ENCODE peak calls at places on chromosomes 7 and 10, in six cellular contexts. X is prostate gland, I is coronary artery, R is neural progenitor cell, P is cardiac fibroblast, K is fibroblast of mammary gland. M is an unnamed sample.

GRCh38 chr7:3300221-3300650 is 816 bp upstream of the SDK1 start:
- DNase-seq in X (no peak), I (peak; percentile 76), R (peak; percentile 44), P (no peak), K (peak; percentile 24), M (peak; percentile 49)

GRCh38 chr10:102090772-102091171 is 25.6 kb downstream of the HPS6 start:
- DNase-seq in X (no peak), I (no peak), R (no peak), P (no peak), K (peak; percentile 14), M (no peak)

GRCh38 chr7:108598153-108598552 is 28.5 kb downstream of the DNAJB9 start:
- DNase-seq in X (no peak), I (no peak), R (no peak), P (no peak), K (no peak), M (peak; percentile 33)

GRCh38 chr7:154546946-154547587 is 455.9 kb downstream of the PAXIP1 start:
- DNase-seq in X (no peak), I (no peak), R (no peak), P (no peak), K (no peak), M (no peak)

GRCh38 chr10:91339729-91340128 is 70.4 kb upstream of the HECTD2 start:
- DNase-seq in X (no peak), I (no peak), R (no peak), P (no peak), K (no peak), M (no peak)

GRCh38 chr7:157473051-157473569 is 136.3 kb downstream of the DNAJB6 start:
- DNase-seq in X (no peak), I (no peak), R (no peak), P (no peak), K (no peak), M (no peak)

GRCh38 chr10:5449823-5450222 is 37.5 kb downstream of the NET1 start:
- DNase-seq in X (no peak), I (no peak), R (peak; percentile 45), P (peak; percentile 80), K (peak; percentile 84), M (no peak)

GRCh38 chr7:139591550-139592195 is 68.2 kb downstream of the CLEC2L start:
- DNase-seq in X (no peak), I (no peak), R (no peak), P (no peak), K (no peak), M (no peak)

GRCh38 chr7:85488406-85488805 is 301.6 kb upstream of the SEMA3D start:
- DNase-seq in X (no peak), I (no peak), R (no peak), P (no peak), K (no peak), M (no peak)

GRCh38 chr7:46534593-46535271 is 613.7 kb upstream of the IGFBP3 start:
- DNase-seq in X (no peak), I (no peak), R (peak; percentile 58), P (peak; percentile 88), K (peak; percentile 19), M (no peak)

GRCh38 chr10:71597821-71598498 is 121.6 kb downstream of the C10orf105 start:
- DNase-seq in X (peak; percentile 72), I (no peak), R (no peak), P (peak; percentile 64), K (peak; percentile 70), M (no peak)

GRCh38 chr7:106260136-106260561 is 24.6 kb downstream of the NAMPT start:
- DNase-seq in X (no peak), I (no peak), R (no peak), P (no peak), K (peak; percentile 16), M (no peak)

GRCh38 chr10:18364987-18365775 is 225.0 kb downstream of the CACNB2 start:
- DNase-seq in X (no peak), I (no peak), R (no peak), P (no peak), K (no peak), M (no peak)

GRCh38 chr7:12315049-12315448 is 88.6 kb downstream of the VWDE start:
- DNase-seq in X (no peak), I (no peak), R (no peak), P (peak; percentile 6), K (no peak), M (no peak)

GRCh38 chr10:25682203-25682950 is 251.7 kb upstream of the MYO3A start:
- DNase-seq in X (no peak), I (no peak), R (peak; percentile 50), P (peak; percentile 90), K (peak; percentile 1), M (no peak)

GRCh38 chr10:48792121-48792520 is 107.4 kb downstream of the WDFY4 start:
- DNase-seq in X (no peak), I (peak; percentile 19), R (no peak), P (no peak), K (no peak), M (no peak)

GRCh38 chr10:58969578-58969977 is 206.9 kb upstream of the PHYHIPL start:
- DNase-seq in X (no peak), I (no peak), R (no peak), P (peak; percentile 29), K (peak; percentile 26), M (no peak)

GRCh38 chr10:86163522-86164215 is 202.9 kb downstream of the GRID1 start:
- DNase-seq in X (no peak), I (no peak), R (no peak), P (no peak), K (no peak), M (peak; percentile 87)

GRCh38 chr10:47400251-47400650 is 16.2 kb upstream of the ZNF488 start:
- DNase-seq in X (no peak), I (no peak), R (no peak), P (no peak), K (no peak), M (no peak)

GRCh38 chr10:17450024-17450423 is 4.4 kb downstream of the ST8SIA6 start:
- DNase-seq in X (no peak), I (no peak), R (no peak), P (no peak), K (no peak), M (no peak)

GRCh38 chr10:111968624-111969023 is 214.9 kb downstream of the GPAM start:
- DNase-seq in X (no peak), I (no peak), R (no peak), P (no peak), K (peak; percentile 89), M (no peak)

GRCh38 chr10:49207936-49208482 is 19.8 kb upstream of the TMEM273 start:
- DNase-seq in X (no peak), I (no peak), R (no peak), P (no peak), K (no peak), M (peak; percentile 27)

GRCh38 chr10:102808380-102808779 is 28.8 kb downstream of the CYP17A1 start:
- DNase-seq in X (no peak), I (no peak), R (no peak), P (no peak), K (no peak), M (no peak)

GRCh38 chr10:113657544-113657943 is 6.3 kb downstream of the NRAP start:
- DNase-seq in X (no peak), I (no peak), R (no peak), P (no peak), K (no peak), M (no peak)

GRCh38 chr10:77037735-77038411 is 599.7 kb downstream of the KCNMA1 start:
- DNase-seq in X (no peak), I (no peak), R (peak; percentile 35), P (no peak), K (no peak), M (no peak)

GRCh38 chr10:77038412-77038806 is 599.2 kb downstream of the KCNMA1 start:
- DNase-seq in X (no peak), I (no peak), R (no peak), P (no peak), K (no peak), M (no peak)

GRCh38 chr10:77034795-77035194 is 602.8 kb downstream of the KCNMA1 start:
- DNase-seq in X (no peak), I (no peak), R (no peak), P (no peak), K (no peak), M (no peak)

GRCh38 chr10:77041636-77042258 is 595.9 kb downstream of the KCNMA1 start:
- DNase-seq in X (no peak), I (no peak), R (no peak), P (peak; percentile 26), K (no peak), M (peak; percentile 16)

DNA sequence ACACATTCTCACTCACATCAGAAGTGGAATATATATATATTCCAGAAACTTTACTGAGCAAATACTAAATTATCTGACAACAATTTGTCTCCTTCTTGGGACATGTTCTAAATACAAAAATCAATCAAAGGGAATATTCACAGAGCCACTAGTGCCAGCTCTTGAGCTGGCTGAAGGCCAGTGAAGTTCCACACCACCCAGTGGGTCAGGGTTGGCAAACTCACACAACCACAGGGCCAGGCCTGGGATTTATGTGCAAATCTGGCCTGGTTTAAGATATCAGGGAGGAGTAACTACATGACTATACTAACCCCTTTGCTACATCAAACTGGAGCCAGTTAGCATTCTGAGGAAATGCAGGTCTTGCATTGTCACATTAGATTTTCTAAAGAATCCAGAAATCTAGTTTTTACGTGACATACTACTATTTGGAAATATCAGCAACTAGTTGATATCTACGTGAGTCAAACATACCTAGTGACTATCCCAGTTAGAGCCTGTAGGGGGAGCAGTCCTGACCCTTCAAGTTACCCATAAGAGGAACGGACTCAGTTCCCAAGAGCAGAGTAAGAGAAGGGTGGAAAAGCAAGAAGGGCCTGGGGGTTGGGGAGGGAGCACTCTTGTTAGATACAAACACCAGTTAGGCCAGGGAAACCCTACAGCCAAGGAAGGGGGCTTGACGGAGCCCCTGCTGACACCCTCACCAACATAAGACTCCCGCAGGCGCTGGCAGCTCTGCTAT is 600.4 kb downstream of the KCNMA1 start:
- DNase-seq in X (no peak), I (no peak), R (peak; percentile 73), P (peak; percentile 20), K (peak; percentile 22), M (peak; percentile 18)
- TF ChIP-seq CTCF in X (peak; percentile 10), I (no peak), R (peak; percentile 86), P (peak; percentile 49), K (peak; percentile 59), M (peak; percentile 62)

GRCh38 chr10:115706482-115707076 is 566.4 kb downstream of the GFRA1 start:
- DNase-seq in X (no peak), I (no peak), R (peak; percentile 42), P (peak; percentile 28), K (peak; percentile 51), M (no peak)
- TF ChIP-seq CTCF in X (peak; percentile 7), I (peak; percentile 31), R (peak; percentile 80), P (peak; percentile 29), K (peak; percentile 51), M (no peak)

GRCh38 chr10:133536198-133536597 is 9.0 kb downstream of the CYP2E1 start:
- DNase-seq in X (no peak), I (no peak), R (no peak), P (no peak), K (no peak), M (no peak)
- TF ChIP-seq CTCF in X (no peak), I (no peak), R (no peak), P (no peak), K (no peak), M (no peak)

DNA sequence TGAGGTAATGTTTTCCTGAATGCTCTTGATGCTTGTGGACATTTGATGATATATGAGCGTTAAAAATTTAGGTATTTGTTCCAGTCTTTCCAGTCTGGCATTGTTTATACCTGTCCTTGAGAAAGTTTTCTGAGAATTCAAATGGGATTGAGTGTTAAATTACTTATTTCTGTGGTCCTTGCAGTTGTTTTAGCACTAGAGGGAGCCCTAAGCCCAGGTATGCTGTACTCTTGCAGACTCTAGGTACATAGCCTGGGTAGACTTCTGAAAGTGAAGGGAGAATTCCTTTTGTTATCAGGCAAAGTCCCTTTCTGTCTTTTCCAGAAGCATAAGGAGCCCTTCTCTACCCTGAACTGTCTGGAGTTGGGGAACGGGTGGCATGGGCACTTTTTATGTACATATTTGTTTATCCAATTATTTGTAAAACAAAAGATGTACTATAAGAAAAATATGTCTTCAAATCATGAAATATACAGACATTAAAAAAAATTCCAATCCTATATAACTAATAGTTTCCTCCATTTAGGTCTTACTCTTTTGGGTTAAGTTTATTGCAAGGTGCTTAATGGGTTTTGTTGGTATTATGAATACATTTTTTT is 262.1 kb downstream of the ATRNL1 start:
- DNase-seq in X (peak; percentile 27), I (no peak), R (peak; percentile 85), P (peak; percentile 77), K (peak; percentile 71), M (peak; percentile 56)
- TF ChIP-seq CTCF in X (peak; percentile 53), I (peak; percentile 21), R (peak; percentile 91), P (peak; percentile 67), K (peak; percentile 72), M (peak; percentile 71)